ENCODE peak calls at places on chromosomes 1 and 21, in six cellular contexts. Q is PC-3, X is GM23248, S is endothelial cell of umbilical vein, F is DND-41, H is HepG2. E is an unnamed sample.

GRCh38 chr21:42144221-42144620 is 73.1 kb downstream of the UMODL1 start:
- DNase-seq in Q (no peak), X (no peak), S (no peak), F (no peak), H (no peak), E (no peak)

GRCh38 chr1:209246660-209247059 is 336.9 kb upstream of the CAMK1G start:
- DNase-seq in Q (peak; percentile 98), X (peak; percentile 16), S (no peak), F (no peak), H (no peak), E (no peak)

GRCh38 chr1:12447301-12447700 is 170.7 kb downstream of the DHRS3 start:
- DNase-seq in Q (no peak), X (peak; percentile 92), S (no peak), F (no peak), H (no peak), E (no peak)

GRCh38 chr21:31526040-31526439 is 133.5 kb upstream of the SOD1 start:
- DNase-seq in Q (peak; percentile 47), X (no peak), S (no peak), F (no peak), H (no peak), E (no peak)

GRCh38 chr1:248592655-248593054 is 4.8 kb downstream of the OR2T10 start:
- DNase-seq in Q (no peak), X (no peak), S (no peak), F (no peak), H (no peak), E (no peak)

GRCh38 chr1:182643699-182644098 is 39.5 kb upstream of the RGS16 start:
- DNase-seq in Q (no peak), X (no peak), S (no peak), F (no peak), H (no peak), E (no peak)

GRCh38 chr21:37529649-37530048 is 163.1 kb downstream of the DYRK1A start:
- DNase-seq in Q (no peak), X (no peak), S (no peak), F (no peak), H (no peak), E (no peak)

GRCh38 chr1:89608627-89609338 is 24.1 kb upstream of the LRRC8C start:
- DNase-seq in Q (no peak), X (no peak), S (no peak), F (no peak), H (no peak), E (no peak)

GRCh38 chr1:9294440-9294773 is 1.7 kb downstream of the SPSB1 start:
- DNase-seq in Q (peak; percentile 91), X (peak; percentile 92), S (peak; percentile 85), F (peak; percentile 37), H (peak; percentile 34), E (no peak)

GRCh38 chr21:43825936-43826622 is 36.7 kb downstream of the RRP1 start:
- DNase-seq in Q (peak; percentile 43), X (no peak), S (no peak), F (no peak), H (peak; percentile 33), E (no peak)

GRCh38 chr1:11147371-11147770 is 41.8 kb upstream of the ANGPTL7 start:
- DNase-seq in Q (peak; percentile 93), X (peak; percentile 59), S (peak; percentile 67), F (no peak), H (no peak), E (no peak)
- H3K9ac ChIP-seq in Q (peak overlapping the region; percentile 21), X (no peak overlapping the region), S (no peak overlapping the region), F (no peak overlapping the region), H (no peak overlapping the region), E (no peak overlapping the region)

DNA sequence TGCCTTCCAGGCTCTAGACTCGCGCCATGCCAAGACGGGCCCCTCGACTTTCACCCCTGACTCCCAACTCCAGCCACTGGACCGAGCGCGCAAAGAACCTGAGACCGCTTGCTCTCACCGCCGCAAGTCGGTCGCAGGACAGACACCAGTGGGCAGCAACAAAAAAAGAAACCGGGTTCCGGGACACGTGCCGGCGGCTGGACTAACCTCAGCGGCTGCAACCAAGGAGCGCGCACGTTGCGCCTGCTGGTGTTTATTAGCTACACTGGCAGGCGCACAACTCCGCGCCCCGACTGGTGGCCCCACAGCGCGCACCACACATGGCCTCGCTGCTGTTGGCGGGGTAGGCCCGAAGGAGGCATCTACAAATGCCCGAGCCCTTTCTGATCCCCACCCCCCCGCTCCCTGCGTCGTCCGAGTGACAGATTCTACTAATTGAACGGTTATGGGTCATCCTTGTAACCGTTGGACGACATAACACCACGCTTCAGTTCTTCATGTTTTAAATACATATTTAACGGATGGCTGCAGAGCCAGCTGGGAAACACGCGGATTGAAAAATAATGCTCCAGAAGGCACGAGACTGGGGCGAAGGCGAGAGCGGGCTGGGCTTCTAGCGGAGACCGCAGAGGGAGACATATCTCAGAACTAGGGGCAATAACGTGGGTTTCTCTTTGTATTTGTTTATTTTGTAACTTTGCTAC is 2.0 kb upstream of the OLIG2 start:
- DNase-seq in Q (no peak), X (no peak), S (no peak), F (no peak), H (no peak), E (no peak)
- TF ChIP-seq EZH2 in Q (no peak), X (no peak), S (no peak), F (no peak), H (no peak), E (peak; percentile 38)

GRCh38 chr1:200642481-200642880 is 21.9 kb upstream of the KIF14 start:
- DNase-seq in Q (no peak), X (no peak), S (no peak), F (no peak), H (no peak), E (no peak)
- H3K27ac ChIP-seq in Q (no peak overlapping the region), X (no peak overlapping the region), S (no peak overlapping the region), F (no peak overlapping the region), H (no peak overlapping the region), E (no peak overlapping the region)

DNA sequence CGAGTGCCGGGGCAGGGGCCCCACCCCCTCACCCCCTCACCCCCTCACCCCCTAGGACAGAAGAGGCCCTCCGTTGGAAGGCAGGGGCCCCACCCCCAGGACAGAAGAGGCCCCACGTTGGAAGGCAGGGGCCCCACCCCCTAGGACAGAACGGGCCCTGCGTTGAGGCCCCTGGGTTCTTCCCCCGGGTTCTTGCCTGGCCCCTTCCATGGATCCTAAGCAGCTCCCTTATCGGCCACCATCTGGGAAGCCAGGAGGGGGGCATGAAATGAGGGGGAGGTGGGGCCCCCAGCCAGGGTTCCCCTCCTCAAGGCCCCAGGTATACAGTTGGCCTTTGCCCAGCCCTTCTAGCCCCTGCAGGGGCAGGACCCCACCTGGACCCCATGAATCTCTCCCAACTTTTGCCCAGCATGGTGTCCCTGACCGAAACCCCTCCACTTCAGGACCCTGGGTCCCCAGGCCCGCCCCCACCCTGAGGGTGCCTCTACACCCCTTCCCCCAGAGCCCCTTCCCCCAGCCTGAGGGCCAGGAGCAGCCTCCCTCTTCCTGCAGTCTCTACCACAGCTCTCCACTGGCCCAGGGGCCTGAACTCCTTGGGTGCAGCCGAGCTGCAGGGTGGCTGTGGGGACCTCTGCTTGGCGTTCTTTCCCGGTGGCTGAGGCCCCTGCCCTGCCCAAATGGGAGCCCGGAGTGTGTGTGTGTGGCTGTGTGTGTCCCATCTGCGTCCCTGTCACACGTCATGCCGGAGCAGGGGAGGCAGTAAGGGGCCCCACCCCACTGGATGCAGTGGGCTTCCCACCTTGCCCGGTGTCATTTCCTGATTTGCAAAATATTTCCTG is 4.3 kb upstream of the VWA1 start:
- DNase-seq in Q (no peak), X (no peak), S (no peak), F (no peak), H (peak; percentile 53), E (no peak)
- H3K9ac ChIP-seq in Q (no peak overlapping the region), X (no peak overlapping the region), S (no peak overlapping the region), F (no peak overlapping the region), H (peak overlapping the region; percentile 88), E (no peak overlapping the region)

GRCh38 chr1:156436319-156437043 is 64.1 kb downstream of the MEF2D start:
- DNase-seq in Q (no peak), X (peak; percentile 5), S (no peak), F (no peak), H (no peak), E (no peak)
- TF ChIP-seq EZH2 in Q (peak; percentile 34), X (peak; percentile 91), S (peak; percentile 96), F (no peak), H (no peak), E (peak; percentile 87)

DNA sequence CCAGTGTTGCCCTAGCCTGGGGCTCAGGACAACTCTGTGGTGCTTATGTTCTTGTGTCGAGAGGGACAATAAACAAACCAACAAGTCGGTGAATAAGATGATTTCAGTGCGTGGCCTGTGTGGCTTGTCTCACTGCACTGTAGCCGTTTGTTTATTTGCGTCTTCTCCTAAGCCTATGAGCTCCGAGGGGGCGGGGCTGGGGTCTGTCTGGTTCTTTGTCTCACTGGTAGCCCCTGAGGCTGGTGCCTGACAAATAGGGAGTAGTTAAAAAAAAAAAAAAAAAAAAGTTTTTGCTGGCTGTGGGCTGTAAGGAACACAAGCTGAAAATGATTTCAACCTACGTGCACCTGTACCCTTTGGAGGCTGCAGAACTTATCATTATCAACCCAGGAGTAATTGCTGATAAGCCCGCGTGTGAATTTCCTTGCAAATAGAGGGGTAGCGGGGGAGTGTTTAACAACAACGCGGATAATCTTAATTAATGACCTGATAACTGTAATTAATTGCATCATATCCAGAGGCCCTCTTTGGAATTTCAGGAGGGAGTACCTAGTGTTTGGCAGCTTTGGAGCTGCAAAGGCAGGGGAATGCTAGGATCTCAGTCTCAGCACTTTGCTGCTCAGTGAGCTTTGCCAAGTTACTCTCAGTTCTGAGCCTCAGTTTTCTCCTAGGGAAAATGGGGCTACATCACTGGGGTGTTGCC is 919 bp upstream of the ARHGEF10L start:
- DNase-seq in Q (no peak), X (peak; percentile 34), S (no peak), F (no peak), H (peak; percentile 50), E (peak; percentile 60)
- H3K27ac ChIP-seq in Q (no peak overlapping the region), X (no peak overlapping the region), S (no peak overlapping the region), F (no peak overlapping the region), H (no peak overlapping the region), E (peak overlapping the region; percentile 51)

GRCh38 chr21:26849428-26850115 is 4.4 kb upstream of the ADAMTS1 start:
- DNase-seq in Q (peak; percentile 74), X (peak; percentile 82), S (peak; percentile 55), F (no peak), H (peak; percentile 47), E (no peak)
- H3K9ac ChIP-seq in Q (no peak overlapping the region), X (peak overlapping the region; percentile 54), S (no peak overlapping the region), F (no peak overlapping the region), H (no peak overlapping the region), E (peak overlapping the region; percentile 30)